ENCODE peak calls at places on chromosome 21, in six cellular contexts. W, P, I, S, V and Z are unnamed samples.

GRCh38 chr21:17679002-17679600 is 66.4 kb upstream of the BTG3 start:
- DNase-seq in W (no peak), P (peak), I (no peak), S (no peak), V (no peak), Z (no peak)

GRCh38 chr21:36388835-36389234 is 3.6 kb downstream of the CHAF1B start:
- DNase-seq in W (no peak), P (no peak), I (no peak), S (peak), V (no peak), Z (no peak)

GRCh38 chr21:35178812-35179211 is 129.7 kb upstream of the RUNX1 start:
- DNase-seq in W (no peak), P (no peak), I (no peak), S (no peak), V (no peak), Z (no peak)

GRCh38 chr21:34865922-34866271 is 183.2 kb downstream of the RUNX1 start:
- DNase-seq in W (no peak), P (no peak), I (peak), S (no peak), V (peak), Z (no peak)

GRCh38 chr21:46622226-46622625 is 13.2 kb upstream of the PRMT2 start:
- DNase-seq in W (no peak), P (no peak), I (no peak), S (peak), V (peak), Z (peak)

GRCh38 chr21:35738342-35738961 is 321.9 kb downstream of the SETD4 start:
- DNase-seq in W (no peak), P (no peak), I (no peak), S (peak), V (no peak), Z (no peak)

GRCh38 chr21:22871692-22872091 is 1873.5 kb downstream of the NCAM2 start:
- DNase-seq in W (no peak), P (no peak), I (no peak), S (no peak), V (no peak), Z (no peak)

GRCh38 chr21:39863111-39863510 is 4.1 kb upstream of the PCP4 start:
- DNase-seq in W (no peak), P (no peak), I (no peak), S (peak), V (peak), Z (no peak)

GRCh38 chr21:28605138-28605537 is 387.5 kb downstream of the LTN1 start:
- DNase-seq in W (no peak), P (peak), I (no peak), S (no peak), V (no peak), Z (no peak)

GRCh38 chr21:36487641-36488307 is 7.9 kb upstream of the CLDN14 start:
- DNase-seq in W (no peak), P (no peak), I (no peak), S (peak), V (peak), Z (no peak)

DNA sequence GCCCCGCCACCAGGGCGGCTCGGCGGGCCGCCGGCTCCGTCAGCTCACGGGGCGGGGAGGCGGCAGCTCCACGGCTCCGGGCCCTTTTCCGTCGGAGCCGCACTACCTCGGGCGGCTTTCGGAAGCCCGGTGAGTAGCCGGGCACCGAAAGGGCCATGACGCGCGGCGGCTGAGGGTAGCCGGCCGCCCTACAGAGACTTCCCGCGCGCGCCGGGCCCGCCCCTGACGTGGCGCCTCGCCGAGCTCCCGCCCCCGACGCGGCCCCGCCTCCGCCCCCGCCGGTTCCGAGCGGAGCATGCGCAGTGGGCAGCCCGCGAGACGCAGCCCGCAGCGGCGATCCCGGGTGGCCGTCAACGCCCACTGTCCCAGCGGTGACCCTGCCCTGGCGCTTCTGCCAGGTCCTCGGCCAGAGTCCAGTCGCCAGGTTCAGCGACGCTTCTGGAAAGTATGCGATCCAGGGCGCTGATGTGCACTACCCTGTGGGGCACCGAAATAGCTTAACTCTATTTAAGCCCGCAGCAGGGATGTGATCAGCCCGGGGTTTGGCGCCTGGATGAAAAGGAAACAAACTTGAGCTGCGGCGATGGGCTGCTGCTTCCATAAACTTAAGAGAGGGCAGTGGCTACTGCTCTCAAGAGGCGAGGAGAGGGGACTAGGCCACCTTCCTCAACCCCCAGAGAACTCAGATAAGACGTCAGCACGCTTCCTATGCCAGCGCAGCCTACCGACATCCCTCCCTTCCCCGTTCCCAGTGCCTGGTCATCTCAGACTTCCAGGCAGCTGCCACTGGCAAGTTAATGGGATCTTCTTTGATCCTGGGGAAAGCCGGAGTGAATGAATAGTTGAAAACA is at the start of gene DONSON:
- DNase-seq in W (peak), P (peak), I (peak), S (peak), V (peak), Z (peak)
- TF ChIP-seq POLR2A in W (no peak), P (peak), I (no peak), S (peak), V (no peak), Z (peak)

GRCh38 chr21:41363370-41364270 is 1.8 kb downstream of the MX2 start:
- DNase-seq in W (peak), P (no peak), I (peak), S (no peak), V (no peak), Z (peak)
- TF ChIP-seq POLR2A in W (no peak), P (no peak), I (no peak), S (no peak), V (no peak), Z (no peak)

GRCh38 chr21:21199342-21200102 is 201.3 kb downstream of the NCAM2 start:
- DNase-seq in W (no peak), P (no peak), I (no peak), S (no peak), V (no peak), Z (no peak)

GRCh38 chr21:21195417-21195816 is 197.2 kb downstream of the NCAM2 start:
- DNase-seq in W (no peak), P (no peak), I (no peak), S (no peak), V (no peak), Z (no peak)

GRCh38 chr21:21200103-21200938 is 202.1 kb downstream of the NCAM2 start:
- DNase-seq in W (peak), P (no peak), I (no peak), S (peak), V (peak), Z (peak)

GRCh38 chr21:21196087-21196486 is 197.9 kb downstream of the NCAM2 start:
- DNase-seq in W (no peak), P (no peak), I (no peak), S (no peak), V (no peak), Z (no peak)

DNA sequence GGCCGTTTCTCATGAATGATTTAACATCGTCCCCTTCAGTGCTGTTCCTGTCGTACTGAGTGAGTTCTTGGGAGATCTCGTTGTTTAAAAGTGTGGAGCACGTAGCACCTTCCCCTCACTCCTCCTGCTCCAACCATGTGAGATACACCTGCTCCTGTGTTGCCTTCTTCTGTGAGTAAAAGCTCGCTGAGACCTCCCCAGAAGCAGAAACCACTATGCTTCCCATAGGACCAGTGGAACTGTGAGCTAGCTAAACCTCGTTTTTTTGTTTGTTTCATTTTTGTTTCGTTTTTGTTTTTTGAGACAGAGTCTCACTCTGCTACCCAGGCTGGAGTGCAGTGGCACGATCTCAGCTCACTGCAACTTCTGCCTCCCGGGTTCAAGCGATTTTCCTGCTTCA is 198.6 kb downstream of the NCAM2 start:
- DNase-seq in W (no peak), P (no peak), I (no peak), S (no peak), V (no peak), Z (no peak)
- TF ChIP-seq POLR2A in W (no peak), P (no peak), I (no peak), S (no peak), V (no peak), Z (no peak)

GRCh38 chr21:45363921-45364463 is 41.0 kb upstream of the COL18A1 start:
- DNase-seq in W (peak), P (peak), I (no peak), S (peak), V (peak), Z (peak)
- TF ChIP-seq POLR2A in W (no peak), P (no peak), I (no peak), S (peak), V (no peak), Z (peak)

GRCh38 chr21:45078371-45078770 is 4.0 kb downstream of the ADARB1 start:
- DNase-seq in W (no peak), P (no peak), I (no peak), S (no peak), V (no peak), Z (no peak)

GRCh38 chr21:45074818-45075605 is 632 bp downstream of the ADARB1 start:
- DNase-seq in W (peak), P (no peak), I (peak), S (peak), V (no peak), Z (peak)

GRCh38 chr21:45074048-45074817 is at the start of gene ADARB1:
- DNase-seq in W (peak), P (peak), I (peak), S (peak), V (peak), Z (peak)

GRCh38 chr21:45075606-45076244 is 1.3 kb downstream of the ADARB1 start:
- DNase-seq in W (no peak), P (no peak), I (no peak), S (no peak), V (no peak), Z (no peak)

DNA sequence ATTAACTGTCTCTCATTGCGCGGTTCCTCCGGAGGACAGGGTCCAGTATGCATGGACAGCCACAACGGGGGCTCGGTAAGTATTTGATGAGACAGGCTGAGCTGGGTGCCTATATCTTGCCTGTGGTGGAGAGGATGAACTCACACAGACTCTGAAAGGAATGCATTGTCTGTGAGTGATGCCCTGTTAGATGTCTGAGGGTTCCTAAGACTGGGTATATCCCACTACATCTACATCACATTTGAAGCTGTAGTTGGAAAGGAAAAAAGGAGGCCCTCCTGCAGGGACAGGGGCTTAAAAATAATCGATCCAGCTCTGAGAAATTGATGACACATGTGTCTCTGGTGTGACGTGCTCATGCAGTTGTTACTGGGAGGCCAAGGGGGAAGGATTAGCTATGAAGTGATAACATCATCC is 1.9 kb downstream of the ADARB1 start:
- DNase-seq in W (peak), P (no peak), I (no peak), S (no peak), V (no peak), Z (no peak)
- TF ChIP-seq POLR2A in W (no peak), P (no peak), I (no peak), S (no peak), V (no peak), Z (no peak)

GRCh38 chr21:26842976-26843911 is 2.0 kb downstream of the ADAMTS1 start:
- DNase-seq in W (peak), P (no peak), I (peak), S (peak), V (peak), Z (peak)

GRCh38 chr21:26844258-26845065 is 747 bp downstream of the ADAMTS1 start:
- DNase-seq in W (peak), P (no peak), I (peak), S (peak), V (no peak), Z (peak)

GRCh38 chr21:26842300-26842699 is 2.9 kb downstream of the ADAMTS1 start:
- DNase-seq in W (peak), P (no peak), I (no peak), S (no peak), V (no peak), Z (no peak)

GRCh38 chr21:26845066-26845749 is at the start of gene ADAMTS1:
- DNase-seq in W (peak), P (no peak), I (peak), S (peak), V (peak), Z (peak)

GRCh38 chr21:26843912-26844257 is 1.3 kb downstream of the ADAMTS1 start:
- DNase-seq in W (no peak), P (no peak), I (no peak), S (no peak), V (no peak), Z (no peak)
- TF ChIP-seq POLR2A in W (no peak), P (no peak), I (no peak), S (no peak), V (no peak), Z (no peak)

DNA sequence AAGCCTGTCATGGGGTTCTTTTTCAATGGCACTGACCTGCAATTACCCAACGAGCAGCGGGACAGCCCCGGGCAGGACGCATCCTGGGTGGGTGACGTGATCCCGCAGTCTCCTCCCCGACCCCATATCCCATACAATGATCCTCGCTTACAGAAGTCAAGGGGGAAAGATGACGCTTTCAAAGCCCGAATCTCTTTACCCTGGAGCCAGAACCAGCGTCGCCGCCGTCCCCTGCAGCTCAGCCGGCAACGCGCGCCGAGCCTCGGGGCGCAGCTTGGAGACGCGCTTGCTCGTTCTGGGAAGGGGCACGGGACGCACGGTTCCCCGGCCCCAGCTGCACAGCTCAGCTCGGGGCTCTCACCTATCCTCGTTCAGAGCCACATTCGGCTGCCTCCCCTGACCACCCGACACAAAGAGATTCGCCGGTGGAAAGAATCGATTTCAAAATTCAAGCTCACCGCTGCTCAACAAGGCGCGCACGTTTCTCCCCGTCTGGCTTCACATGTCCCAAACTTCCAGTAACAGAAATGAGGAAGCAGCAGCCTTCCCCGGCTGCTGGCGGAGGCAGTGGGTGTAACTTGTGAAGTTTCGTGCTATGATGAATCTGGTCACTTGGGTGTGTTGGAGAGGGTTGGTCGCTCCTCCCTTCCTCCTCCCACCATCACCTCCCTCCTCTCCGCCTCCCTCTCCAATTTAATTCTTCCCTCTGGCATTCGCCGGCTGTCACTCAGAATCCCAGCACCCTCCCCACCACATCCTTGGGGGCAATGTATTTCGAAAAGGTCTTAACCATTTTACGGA is at the start of gene TIAM1:
- DNase-seq in W (peak), P (no peak), I (no peak), S (peak), V (peak), Z (no peak)
- TF ChIP-seq POLR2A in W (no peak), P (no peak), I (no peak), S (peak), V (no peak), Z (no peak)

GRCh38 chr21:43727571-43728466 is 8.9 kb downstream of the PDXK start:
- DNase-seq in W (no peak), P (no peak), I (peak), S (peak), V (no peak), Z (peak)

GRCh38 chr21:43731891-43732711 is 13.2 kb downstream of the PDXK start:
- DNase-seq in W (no peak), P (no peak), I (no peak), S (no peak), V (no peak), Z (no peak)

GRCh38 chr21:43726686-43727570 is 8.0 kb downstream of the PDXK start:
- DNase-seq in W (no peak), P (no peak), I (peak), S (no peak), V (no peak), Z (peak)

GRCh38 chr21:43731476-43731875 is 12.5 kb downstream of the PDXK start:
- DNase-seq in W (no peak), P (no peak), I (no peak), S (peak), V (no peak), Z (no peak)

DNA sequence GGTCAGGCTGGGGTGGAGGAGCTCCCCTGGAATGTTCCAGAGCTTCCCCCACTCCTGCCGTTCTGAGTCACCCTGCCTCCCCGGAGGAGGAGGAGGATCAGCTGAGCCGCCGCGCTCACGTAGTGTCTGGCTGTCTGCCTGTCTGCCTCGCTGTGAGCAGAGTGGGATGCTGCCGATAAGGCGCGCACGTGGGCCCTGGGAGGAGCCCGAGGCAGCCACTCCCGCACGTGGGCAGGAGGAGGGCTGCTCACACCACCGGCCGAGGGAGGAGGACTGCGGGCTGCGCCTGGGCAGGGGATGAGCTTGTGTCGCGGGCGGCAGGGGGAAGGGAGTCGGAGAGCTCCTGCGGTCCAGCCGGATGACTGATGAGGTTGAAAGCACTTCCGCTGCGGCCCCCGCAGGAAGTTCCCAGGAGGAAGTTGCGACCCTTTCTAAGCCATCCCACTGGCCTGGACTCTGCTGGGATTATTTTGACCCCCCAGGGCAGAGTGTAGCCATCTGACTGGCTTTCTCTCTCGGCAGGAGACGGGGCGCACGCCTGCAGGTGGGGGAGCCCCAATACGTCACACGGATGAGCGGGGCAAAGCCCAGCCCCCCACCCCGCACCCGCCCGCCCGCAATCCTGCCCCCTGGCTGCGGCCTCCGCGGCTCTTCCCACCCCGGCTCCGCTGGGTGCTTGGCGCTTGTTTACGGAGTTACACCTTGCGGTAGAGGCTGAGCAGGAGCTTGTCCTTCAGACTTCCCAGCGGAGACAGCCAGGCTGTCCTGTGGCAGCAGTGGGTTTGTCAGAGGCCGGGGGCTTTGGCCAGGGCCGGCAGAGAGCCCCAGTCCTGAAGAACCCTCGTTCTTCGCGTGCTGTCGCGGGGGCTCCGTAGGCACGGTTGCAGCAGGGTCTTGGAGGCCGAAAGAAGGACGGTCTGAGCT is 9.8 kb downstream of the PDXK start:
- DNase-seq in W (peak), P (peak), I (peak), S (peak), V (peak), Z (peak)
- TF ChIP-seq POLR2A in W (no peak), P (peak), I (no peak), S (peak), V (peak), Z (peak)

GRCh38 chr21:42058631-42059111 is 12.4 kb upstream of the UMODL1 start:
- DNase-seq in W (no peak), P (no peak), I (no peak), S (no peak), V (no peak), Z (no peak)
- TF ChIP-seq POLR2A in W (no peak), P (no peak), I (no peak), S (no peak), V (no peak), Z (no peak)